ENCODE peak calls at places on chromosomes 1 and 21, in seven cellular contexts. One of them, this sample, is unnamed.
A peak's percentile ranks its signal among the peaks of the same experiment; 100 is the strongest.

GRCh38 chr1:214427871-214428277 is 123.5 kb downstream of the PTPN14 start:
- DNase-seq in bronchial epithelial cell: peak; percentile 99
- DNase-seq in right lobe of liver: no peak
- DNase-seq in heart right ventricle: no peak
- DNase-seq in OCI-LY7: peak; percentile 57
- DNase-seq in left ventricle myocardium inferior: no peak
- DNase-seq in ovary: no peak
- DNase-seq in this sample: peak; percentile 95

GRCh38 chr1:21673277-21673780 is 4.2 kb upstream of the RAP1GAP start:
- DNase-seq in bronchial epithelial cell: no peak
- DNase-seq in right lobe of liver: peak; percentile 87
- DNase-seq in heart right ventricle: peak; percentile 66
- DNase-seq in OCI-LY7: no peak
- DNase-seq in left ventricle myocardium inferior: peak; percentile 79
- DNase-seq in ovary: peak; percentile 66
- DNase-seq in this sample: peak; percentile 67

GRCh38 chr1:13921190-13921589 is 221.2 kb downstream of the PRDM2 start:
- DNase-seq in bronchial epithelial cell: no peak
- DNase-seq in right lobe of liver: no peak
- DNase-seq in heart right ventricle: no peak
- DNase-seq in OCI-LY7: no peak
- DNase-seq in left ventricle myocardium inferior: no peak
- DNase-seq in ovary: no peak
- DNase-seq in this sample: no peak

GRCh38 chr1:44422161-44422560 is 17.1 kb downstream of the RNF220 start:
- DNase-seq in bronchial epithelial cell: no peak
- DNase-seq in right lobe of liver: no peak
- DNase-seq in heart right ventricle: peak; percentile 25
- DNase-seq in OCI-LY7: no peak
- DNase-seq in left ventricle myocardium inferior: no peak
- DNase-seq in ovary: no peak
- DNase-seq in this sample: no peak

GRCh38 chr1:56374026-56374974 is 205.1 kb downstream of the PLPP3 start:
- DNase-seq in bronchial epithelial cell: no peak
- DNase-seq in right lobe of liver: no peak
- DNase-seq in heart right ventricle: peak; percentile 43
- DNase-seq in OCI-LY7: no peak
- DNase-seq in left ventricle myocardium inferior: peak; percentile 36
- DNase-seq in ovary: no peak
- DNase-seq in this sample: peak; percentile 7

GRCh38 chr1:112876315-112876714 is 79.7 kb downstream of the SLC16A1 start:
- DNase-seq in bronchial epithelial cell: no peak
- DNase-seq in right lobe of liver: no peak
- DNase-seq in heart right ventricle: no peak
- DNase-seq in OCI-LY7: no peak
- DNase-seq in left ventricle myocardium inferior: no peak
- DNase-seq in ovary: no peak
- DNase-seq in this sample: no peak

GRCh38 chr1:244329591-244330317 is 122.0 kb downstream of the ADSS2 start:
- DNase-seq in bronchial epithelial cell: peak; percentile 77
- DNase-seq in right lobe of liver: no peak
- DNase-seq in heart right ventricle: no peak
- DNase-seq in OCI-LY7: no peak
- DNase-seq in left ventricle myocardium inferior: no peak
- DNase-seq in ovary: no peak
- DNase-seq in this sample: no peak

GRCh38 chr1:7810395-7810794 is 26.3 kb downstream of the PER3 start:
- DNase-seq in bronchial epithelial cell: peak; percentile 94
- DNase-seq in right lobe of liver: no peak
- DNase-seq in heart right ventricle: no peak
- DNase-seq in OCI-LY7: no peak
- DNase-seq in left ventricle myocardium inferior: no peak
- DNase-seq in ovary: no peak
- DNase-seq in this sample: peak; percentile 72

GRCh38 chr1:36446261-36446660 is 4.0 kb downstream of the OSCP1 start:
- DNase-seq in bronchial epithelial cell: no peak
- DNase-seq in right lobe of liver: no peak
- DNase-seq in heart right ventricle: no peak
- DNase-seq in OCI-LY7: peak; percentile 36
- DNase-seq in left ventricle myocardium inferior: no peak
- DNase-seq in ovary: no peak
- DNase-seq in this sample: no peak

GRCh38 chr1:220734571-220735326 is 13.4 kb upstream of the MTARC2 start:
- DNase-seq in bronchial epithelial cell: peak; percentile 76
- DNase-seq in right lobe of liver: no peak
- DNase-seq in heart right ventricle: no peak
- DNase-seq in OCI-LY7: no peak
- DNase-seq in left ventricle myocardium inferior: no peak
- DNase-seq in ovary: no peak
- DNase-seq in this sample: peak; percentile 85

GRCh38 chr1:77400781-77401180 is 119.0 kb downstream of the AK5 start:
- DNase-seq in bronchial epithelial cell: no peak
- DNase-seq in right lobe of liver: no peak
- DNase-seq in heart right ventricle: no peak
- DNase-seq in OCI-LY7: no peak
- DNase-seq in left ventricle myocardium inferior: no peak
- DNase-seq in ovary: no peak
- DNase-seq in this sample: peak; percentile 44

GRCh38 chr1:152917794-152918193 is 9.4 kb downstream of the IVL start:
- DNase-seq in bronchial epithelial cell: peak; percentile 54
- DNase-seq in right lobe of liver: no peak
- DNase-seq in heart right ventricle: no peak
- DNase-seq in OCI-LY7: no peak
- DNase-seq in left ventricle myocardium inferior: no peak
- DNase-seq in ovary: no peak
- DNase-seq in this sample: peak; percentile 12

GRCh38 chr1:192070213-192070612 is 88.0 kb upstream of the RGS18 start:
- DNase-seq in bronchial epithelial cell: no peak
- DNase-seq in right lobe of liver: no peak
- DNase-seq in heart right ventricle: no peak
- DNase-seq in OCI-LY7: no peak
- DNase-seq in left ventricle myocardium inferior: no peak
- DNase-seq in ovary: no peak
- DNase-seq in this sample: no peak

GRCh38 chr1:204350857-204351573 is 8.7 kb downstream of the PLEKHA6 start:
- DNase-seq in bronchial epithelial cell: no peak
- DNase-seq in right lobe of liver: peak; percentile 57
- DNase-seq in heart right ventricle: peak; percentile 75
- DNase-seq in OCI-LY7: peak; percentile 17
- DNase-seq in left ventricle myocardium inferior: peak; percentile 81
- DNase-seq in ovary: peak; percentile 94
- DNase-seq in this sample: peak; percentile 88

GRCh38 chr21:35316933-35317332 is 267.8 kb upstream of the RUNX1 start:
- DNase-seq in bronchial epithelial cell: peak; percentile 55
- DNase-seq in right lobe of liver: no peak
- DNase-seq in heart right ventricle: no peak
- DNase-seq in OCI-LY7: no peak
- DNase-seq in left ventricle myocardium inferior: no peak
- DNase-seq in ovary: no peak
- DNase-seq in this sample: peak; percentile 38

GRCh38 chr1:94560333-94560732 is 18.8 kb upstream of the F3 start:
- DNase-seq in bronchial epithelial cell: no peak
- DNase-seq in right lobe of liver: no peak
- DNase-seq in heart right ventricle: no peak
- DNase-seq in OCI-LY7: no peak
- DNase-seq in left ventricle myocardium inferior: no peak
- DNase-seq in ovary: no peak
- DNase-seq in this sample: no peak

GRCh38 chr1:94559921-94560320 is 18.4 kb upstream of the F3 start:
- DNase-seq in bronchial epithelial cell: no peak
- DNase-seq in right lobe of liver: no peak
- DNase-seq in heart right ventricle: no peak
- DNase-seq in OCI-LY7: no peak
- DNase-seq in left ventricle myocardium inferior: no peak
- DNase-seq in ovary: no peak
- DNase-seq in this sample: no peak

DNA sequence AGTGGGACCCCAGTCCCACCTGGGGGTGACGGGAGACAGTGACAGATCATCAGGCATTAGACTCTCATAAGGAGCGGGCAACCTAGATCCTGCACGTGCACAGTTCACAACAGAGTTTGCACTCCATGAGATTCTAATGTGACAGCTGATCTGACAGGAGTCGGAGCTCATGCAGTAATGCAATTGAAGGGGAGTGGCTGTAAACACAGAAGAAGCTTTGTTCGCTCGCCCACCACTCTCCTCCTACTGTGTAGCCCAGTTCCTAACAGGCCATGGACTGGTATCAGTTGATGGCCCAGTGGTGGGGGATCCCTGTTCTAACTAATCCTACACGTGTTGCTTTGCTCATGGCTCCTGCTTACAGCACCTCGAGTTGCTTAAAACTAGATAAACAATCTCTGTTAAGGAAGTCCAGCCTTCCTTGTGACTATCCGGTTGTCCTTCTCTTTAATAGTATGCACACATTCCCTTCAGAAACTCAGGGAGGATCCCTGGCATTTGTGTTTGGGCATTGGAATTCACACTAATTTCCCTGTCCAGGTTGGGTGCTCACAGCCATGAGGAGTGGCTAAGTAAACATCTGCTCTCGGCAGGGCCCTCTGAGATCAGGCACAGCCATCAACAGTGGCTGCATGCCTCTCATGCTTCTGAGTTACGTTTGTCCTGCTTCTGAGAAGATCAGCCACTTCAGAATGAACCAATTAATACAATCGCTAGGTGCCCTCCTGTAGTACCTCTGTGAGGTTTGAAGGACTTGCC is 21.1 kb upstream of the F3 start:
- DNase-seq in bronchial epithelial cell: no peak
- DNase-seq in right lobe of liver: no peak
- DNase-seq in heart right ventricle: no peak
- DNase-seq in OCI-LY7: no peak
- DNase-seq in left ventricle myocardium inferior: no peak
- DNase-seq in ovary: no peak
- DNase-seq in this sample: no peak
- TF ChIP-seq CTCF in bronchial epithelial cell: no peak
- TF ChIP-seq CTCF in right lobe of liver: no peak
- TF ChIP-seq CTCF in heart right ventricle: no peak
- TF ChIP-seq CTCF in OCI-LY7: no peak
- TF ChIP-seq CTCF in left ventricle myocardium inferior: no peak
- TF ChIP-seq CTCF in ovary: no peak
- TF ChIP-seq CTCF in this sample: no peak

DNA sequence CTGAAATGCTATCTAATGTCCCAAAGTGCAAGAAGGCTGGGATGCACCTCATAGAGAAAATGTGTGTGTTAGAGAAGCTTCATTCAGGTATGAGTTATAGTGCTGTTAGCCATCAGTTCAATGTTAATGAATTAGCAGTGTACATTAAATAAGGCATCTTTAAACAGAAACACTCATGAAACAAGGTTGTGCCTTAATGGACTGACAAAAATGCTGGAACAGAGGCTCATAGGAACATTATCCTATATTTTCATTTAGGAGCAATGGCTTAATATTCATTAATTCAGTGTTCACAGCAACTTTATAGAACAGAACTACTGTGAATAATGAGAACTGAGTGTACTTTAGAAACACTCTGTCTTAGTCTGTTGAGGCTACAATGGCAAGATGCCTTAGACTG is 15.2 kb upstream of the FAM89A start:
- DNase-seq in bronchial epithelial cell: no peak
- DNase-seq in right lobe of liver: no peak
- DNase-seq in heart right ventricle: no peak
- DNase-seq in OCI-LY7: no peak
- DNase-seq in left ventricle myocardium inferior: no peak
- DNase-seq in ovary: no peak
- DNase-seq in this sample: no peak
- H3K4me3 ChIP-seq in bronchial epithelial cell: no peak overlapping the region
- H3K4me3 ChIP-seq in right lobe of liver: no peak overlapping the region
- H3K4me3 ChIP-seq in heart right ventricle: no peak overlapping the region
- H3K4me3 ChIP-seq in OCI-LY7: no peak overlapping the region
- H3K4me3 ChIP-seq in left ventricle myocardium inferior: no peak overlapping the region
- H3K4me3 ChIP-seq in ovary: no peak overlapping the region
- H3K4me3 ChIP-seq in this sample: no peak overlapping the region

DNA sequence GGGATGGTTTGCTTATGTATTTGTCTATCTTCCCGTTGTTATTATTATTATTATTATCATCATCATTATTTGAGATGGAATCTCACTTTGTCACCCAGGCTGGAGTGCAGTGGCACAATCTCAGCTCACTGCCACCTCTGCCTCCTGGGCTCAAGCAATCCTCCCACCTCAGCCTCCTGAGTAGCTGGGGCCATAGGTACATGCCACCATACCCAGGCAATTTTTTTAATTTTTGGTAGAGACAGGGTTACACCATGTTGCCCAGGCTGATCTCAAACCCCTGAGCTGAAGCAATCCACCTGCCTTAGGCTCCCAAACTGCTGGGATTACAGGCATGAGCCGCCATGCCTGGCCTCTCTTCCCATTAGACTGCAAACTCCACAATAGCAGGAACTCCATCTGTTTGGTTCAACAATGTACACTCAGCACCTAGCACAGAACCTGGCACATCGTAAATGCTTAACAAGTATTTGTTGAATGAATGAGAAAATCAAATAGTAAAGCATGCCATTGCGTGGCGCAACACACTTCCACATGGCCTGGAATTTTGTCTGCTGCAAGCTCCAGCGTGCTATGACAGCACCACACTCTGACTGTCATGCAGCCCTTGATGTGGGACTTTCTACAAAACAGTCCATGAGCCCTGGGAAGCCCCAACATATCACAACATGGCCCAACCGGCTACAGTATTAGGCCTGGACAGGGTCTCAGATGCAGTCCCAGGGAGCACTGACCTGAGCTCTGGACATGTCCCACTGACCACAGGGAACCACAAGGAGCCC is 3.8 kb upstream of the TINAGL1 start:
- DNase-seq in bronchial epithelial cell: peak; percentile 95
- DNase-seq in right lobe of liver: no peak
- DNase-seq in heart right ventricle: no peak
- DNase-seq in OCI-LY7: no peak
- DNase-seq in left ventricle myocardium inferior: no peak
- DNase-seq in ovary: no peak
- DNase-seq in this sample: peak; percentile 56
- TF ChIP-seq CTCF in bronchial epithelial cell: no peak
- TF ChIP-seq CTCF in right lobe of liver: no peak
- TF ChIP-seq CTCF in heart right ventricle: no peak
- TF ChIP-seq CTCF in OCI-LY7: no peak
- TF ChIP-seq CTCF in left ventricle myocardium inferior: no peak
- TF ChIP-seq CTCF in ovary: no peak
- TF ChIP-seq CTCF in this sample: no peak

GRCh38 chr1:89715677-89716076 is 82.8 kb downstream of the LRRC8C start:
- DNase-seq in bronchial epithelial cell: no peak
- DNase-seq in right lobe of liver: no peak
- DNase-seq in heart right ventricle: no peak
- DNase-seq in OCI-LY7: no peak
- DNase-seq in left ventricle myocardium inferior: no peak
- DNase-seq in ovary: no peak
- DNase-seq in this sample: no peak

GRCh38 chr1:89720839-89721238 is 87.9 kb downstream of the LRRC8C start:
- DNase-seq in bronchial epithelial cell: no peak
- DNase-seq in right lobe of liver: no peak
- DNase-seq in heart right ventricle: no peak
- DNase-seq in OCI-LY7: no peak
- DNase-seq in left ventricle myocardium inferior: no peak
- DNase-seq in ovary: no peak
- DNase-seq in this sample: no peak

GRCh38 chr1:89721351-89721750 is 88.4 kb downstream of the LRRC8C start:
- DNase-seq in bronchial epithelial cell: peak; percentile 84
- DNase-seq in right lobe of liver: no peak
- DNase-seq in heart right ventricle: peak; percentile 33
- DNase-seq in OCI-LY7: peak; percentile 43
- DNase-seq in left ventricle myocardium inferior: no peak
- DNase-seq in ovary: no peak
- DNase-seq in this sample: peak; percentile 67

GRCh38 chr1:89723144-89723543 is 90.2 kb downstream of the LRRC8C start:
- DNase-seq in bronchial epithelial cell: no peak
- DNase-seq in right lobe of liver: no peak
- DNase-seq in heart right ventricle: no peak
- DNase-seq in OCI-LY7: no peak
- DNase-seq in left ventricle myocardium inferior: no peak
- DNase-seq in ovary: no peak
- DNase-seq in this sample: no peak

GRCh38 chr1:89719502-89720306 is 86.8 kb downstream of the LRRC8C start:
- DNase-seq in bronchial epithelial cell: peak; percentile 95
- DNase-seq in right lobe of liver: no peak
- DNase-seq in heart right ventricle: no peak
- DNase-seq in OCI-LY7: peak; percentile 66
- DNase-seq in left ventricle myocardium inferior: no peak
- DNase-seq in ovary: no peak
- DNase-seq in this sample: peak; percentile 34
- H3K4me3 ChIP-seq in bronchial epithelial cell: no peak overlapping the region
- H3K4me3 ChIP-seq in right lobe of liver: no peak overlapping the region
- H3K4me3 ChIP-seq in heart right ventricle: no peak overlapping the region
- H3K4me3 ChIP-seq in OCI-LY7: peak overlapping the region; percentile 46
- H3K4me3 ChIP-seq in left ventricle myocardium inferior: no peak overlapping the region
- H3K4me3 ChIP-seq in ovary: no peak overlapping the region
- H3K4me3 ChIP-seq in this sample: no peak overlapping the region

This sample was measured in cardiac fibroblast.